ENCODE peak calls at places on chromosome 2, in four cellular contexts. Y is astrocyte of the cerebellum; W is activated CD8-positive, alpha-beta memory T cell treated with anti-CD3 and anti-CD28 coated beads for 24 hours; M is NCI-H2081. D is an unnamed sample.

GRCh38 chr2:146979746-146980145 is 865.1 kb upstream of the ACVR2A start:
- DNase-seq in M (no peak), W (no peak), Y (no peak), D (no peak)

GRCh38 chr2:5938566-5938896 is 246.3 kb downstream of the SOX11 start:
- DNase-seq in M (no peak), W (no peak), Y (no peak), D (no peak)

GRCh38 chr2:230234845-230235244 is 9.3 kb downstream of the SP140 start:
- DNase-seq in W (no peak), Y (no peak), M (no peak), D (peak)

GRCh38 chr2:133240505-133241230 is 327.6 kb downstream of the NCKAP5 start:
- DNase-seq in M (no peak), W (no peak), Y (no peak), D (peak)

GRCh38 chr2:69241664-69242063 is 145.4 kb downstream of the GFPT1 start:
- DNase-seq in M (peak), Y (no peak), W (no peak), D (no peak)

GRCh38 chr2:127157651-127158460 is 50.9 kb upstream of the BIN1 start:
- DNase-seq in M (no peak), Y (no peak), W (no peak), D (peak)

GRCh38 chr2:1715184-1716012 is 28.9 kb downstream of the PXDN start:
- DNase-seq in Y (no peak), W (no peak), M (peak), D (peak)

GRCh38 chr2:23286765-23287155 is 98.2 kb upstream of the KLHL29 start:
- DNase-seq in M (no peak), W (no peak), Y (no peak), D (peak)

GRCh38 chr2:235535423-235536130 is 41.7 kb downstream of the AGAP1 start:
- DNase-seq in Y (no peak), M (no peak), W (no peak), D (no peak)

GRCh38 chr2:186617186-186617585 is 27.3 kb downstream of the ITGAV start:
- DNase-seq in Y (no peak), W (no peak), M (no peak), D (no peak)

GRCh38 chr2:33419548-33420255 is 56.7 kb upstream of the RASGRP3 start:
- DNase-seq in Y (no peak), M (no peak), W (no peak), D (no peak)

GRCh38 chr2:128313076-128313836 is 5.4 kb downstream of the HS6ST1 start:
- DNase-seq in M (no peak), Y (no peak), W (peak), D (peak)

GRCh38 chr2:101115664-101116063 is 35.5 kb downstream of the TBC1D8 start:
- DNase-seq in M (no peak), W (no peak), Y (no peak), D (no peak)

GRCh38 chr2:18473241-18473841 is 87.1 kb downstream of the RDH14 start:
- DNase-seq in Y (peak), M (no peak), W (no peak), D (peak)

GRCh38 chr2:134745023-134745422 is 26.2 kb upstream of the TMEM163 start:
- DNase-seq in Y (no peak), W (no peak), M (no peak), D (no peak)

GRCh38 chr2:71126957-71127356 is 3.1 kb downstream of the MCEE start:
- DNase-seq in Y (no peak), M (no peak), W (no peak), D (no peak)

GRCh38 chr2:189522435-189523151 is 58.0 kb downstream of the SLC40A1 start:
- DNase-seq in Y (no peak), M (no peak), W (no peak), D (no peak)

GRCh38 chr2:222000326-222000725 is 298.5 kb downstream of the PAX3 start:
- DNase-seq in Y (peak), W (no peak), M (no peak), D (peak)

GRCh38 chr2:196239622-196240587 is 68.5 kb upstream of the STK17B start:
- DNase-seq in W (peak), Y (peak), M (no peak), D (peak)

GRCh38 chr2:144572977-144573376 is 53.1 kb upstream of the ZEB2 start:
- DNase-seq in M (no peak), W (no peak), Y (no peak), D (no peak)

GRCh38 chr2:101119431-101119830 is 31.8 kb downstream of the TBC1D8 start:
- DNase-seq in W (no peak), M (no peak), Y (peak), D (peak)

GRCh38 chr2:181196401-181196800 is 216.0 kb downstream of the UBE2E3 start:
- DNase-seq in M (no peak), Y (no peak), W (no peak), D (no peak)

GRCh38 chr2:15142069-15142689 is 419.0 kb downstream of the NBAS start:
- DNase-seq in W (peak), Y (no peak), M (peak), D (peak)

GRCh38 chr2:229927817-229928321 is 5.6 kb downstream of the FBXO36 start:
- DNase-seq in Y (peak), W (peak), M (no peak), D (peak)